ENCODE peak calls at places on chromosomes 13 and 19, in nine cellular contexts. U, P, M, O, R, Z, B, A and T are unnamed samples.

GRCh38 chr13:52447815-52448552 is 2.5 kb downstream of the VPS36 start:
- DNase-seq in R (no peak), Z (no peak), P (no peak), O (no peak), B (no peak), M (no peak), U (no peak), A (no peak), T (no peak)

GRCh38 chr13:34364633-34365032 is 546.7 kb downstream of the RFC3 start:
- DNase-seq in Z (peak; percentile 72), R (peak; percentile 16), M (no peak), U (no peak), A (no peak), B (no peak), P (no peak), O (no peak), T (no peak)

GRCh38 chr19:30088567-30088966 is 146.5 kb downstream of the URI1 start:
- DNase-seq in A (no peak), O (no peak), Z (no peak), R (no peak), M (no peak), P (no peak), U (no peak), B (no peak), T (no peak)

GRCh38 chr19:30224689-30225606 is 147.2 kb upstream of the ZNF536 start:
- DNase-seq in P (no peak), R (no peak), Z (no peak), O (no peak), B (no peak), M (no peak), U (no peak), A (peak; percentile 53), T (no peak)

GRCh38 chr19:53132231-53132991 is at the start of gene ZNF415:
- DNase-seq in P (peak; percentile 91), O (no peak), M (peak; percentile 75), Z (no peak), A (peak; percentile 88), U (peak; percentile 90), R (peak; percentile 67), B (no peak), T (peak; percentile 85)

GRCh38 chr13:66950666-66951065 is 279.5 kb downstream of the PCDH9 start:
- DNase-seq in P (no peak), A (no peak), R (no peak), B (no peak), M (no peak), O (no peak), U (no peak), Z (no peak), T (no peak)

GRCh38 chr13:101398920-101399319 is 17.4 kb downstream of the NALCN start:
- DNase-seq in Z (peak; percentile 34), P (no peak), M (no peak), U (no peak), A (no peak), R (peak; percentile 84), O (no peak), B (no peak), T (no peak)

GRCh38 chr13:75365724-75366173 is 116.2 kb downstream of the TBC1D4 start:
- DNase-seq in A (no peak), O (peak; percentile 80), U (no peak), M (no peak), P (no peak), R (peak; percentile 86), B (no peak), Z (no peak), T (no peak)

GRCh38 chr19:46225558-46226004 is 4.0 kb upstream of the IGFL1 start:
- DNase-seq in P (no peak), Z (no peak), M (no peak), O (no peak), U (no peak), B (no peak), R (peak; percentile 2), A (no peak), T (no peak)

GRCh38 chr19:3644351-3645066 is 17.9 kb upstream of the CACTIN start:
- DNase-seq in B (no peak), P (no peak), A (no peak), R (peak; percentile 49), U (no peak), Z (no peak), M (peak; percentile 44), O (no peak), T (no peak)

GRCh38 chr19:3108775-3109174 is 14.6 kb downstream of the GNA11 start:
- DNase-seq in P (peak; percentile 63), O (no peak), A (no peak), M (no peak), B (peak; percentile 64), Z (no peak), R (peak; percentile 50), U (no peak), T (peak; percentile 57)

GRCh38 chr19:36054119-36054732 is at the start of gene THAP8:
- DNase-seq in O (peak; percentile 97), A (peak; percentile 100), Z (peak; percentile 100), P (peak; percentile 100), M (peak; percentile 100), B (peak; percentile 98), R (peak; percentile 99), U (peak; percentile 100), T (peak; percentile 100)

GRCh38 chr19:19627716-19628498 is at the start of gene LPAR2:
- DNase-seq in R (no peak), Z (no peak), O (peak; percentile 24), B (no peak), A (no peak), U (no peak), P (peak; percentile 73), M (peak; percentile 50), T (no peak)
- TF ChIP-seq POLR2A in R (no peak), Z (no peak), O (peak; percentile 54), B (no peak), A (no peak), U (no peak), P (no peak), M (no peak), T (no peak)

GRCh38 chr19:710767-711166 is 2.0 kb downstream of the PALM start:
- DNase-seq in A (no peak), P (no peak), M (no peak), U (no peak), R (no peak), Z (no peak), O (no peak), B (no peak), T (no peak)
- TF ChIP-seq CTCF in A (no peak), P (no peak), M (no peak), U (no peak), R (no peak), Z (no peak), O (no peak), B (no peak), T (no peak)

GRCh38 chr19:38928406-38929001 is 2.1 kb downstream of the SARS2 start:
- DNase-seq in U (no peak), P (no peak), A (no peak), B (no peak), O (no peak), R (no peak), Z (no peak), M (no peak), T (no peak)

GRCh38 chr19:38929929-38930775 is at the start of gene SARS2:
- DNase-seq in A (peak; percentile 96), M (peak; percentile 90), U (peak; percentile 91), P (peak; percentile 93), Z (peak; percentile 99), B (peak; percentile 97), R (peak; percentile 92), O (peak; percentile 89), T (peak; percentile 93)

GRCh38 chr19:38933544-38933943 is 2.8 kb downstream of the MRPS12 start:
- DNase-seq in Z (no peak), M (no peak), R (no peak), U (no peak), P (no peak), O (no peak), A (no peak), B (no peak), T (no peak)

GRCh38 chr19:38930776-38931761 is at the start of gene MRPS12:
- DNase-seq in M (peak; percentile 98), U (peak; percentile 99), A (peak; percentile 99), R (peak; percentile 99), O (peak; percentile 99), B (peak; percentile 100), Z (peak; percentile 100), P (peak; percentile 99), T (peak; percentile 98)

GRCh38 chr19:38932425-38933179 is 1.9 kb downstream of the MRPS12 start:
- DNase-seq in O (peak; percentile 26), Z (no peak), U (no peak), M (no peak), A (no peak), P (peak; percentile 19), B (no peak), R (peak; percentile 44), T (no peak)
- TF ChIP-seq POLR2A in O (no peak), Z (no peak), U (no peak), M (no peak), A (no peak), P (no peak), B (no peak), R (no peak), T (no peak)

GRCh38 chr19:47416667-47417033 is 2.7 kb downstream of the MEIS3 start:
- DNase-seq in M (no peak), Z (no peak), P (no peak), B (no peak), O (no peak), U (no peak), R (no peak), A (no peak), T (no peak)

GRCh38 chr19:47417746-47418594 is 1.4 kb downstream of the MEIS3 start:
- DNase-seq in A (no peak), B (no peak), O (no peak), Z (no peak), U (no peak), P (no peak), R (peak; percentile 18), M (no peak), T (no peak)

GRCh38 chr19:47417107-47417745 is 2.1 kb downstream of the MEIS3 start:
- DNase-seq in Z (no peak), A (no peak), M (no peak), R (no peak), P (no peak), O (no peak), B (no peak), U (no peak), T (no peak)

GRCh38 chr19:47414469-47414868 is 4.9 kb downstream of the MEIS3 start:
- DNase-seq in A (no peak), O (no peak), U (no peak), P (no peak), R (no peak), B (peak; percentile 55), M (no peak), Z (no peak), T (no peak)

GRCh38 chr19:47415953-47416666 is 3.2 kb downstream of the MEIS3 start:
- DNase-seq in P (no peak), B (no peak), M (no peak), U (no peak), A (no peak), Z (no peak), R (no peak), O (no peak), T (no peak)
- TF ChIP-seq CTCF in P (no peak), B (no peak), M (no peak), U (no peak), A (no peak), Z (no peak), R (no peak), O (no peak), T (no peak)